ENCODE peak calls at places on chromosome 11, in seven cellular contexts. Q is testis, Z is ovary, D is upper lobe of left lung, A is Peyer's patch, C is vagina, R is sigmoid colon. N is an unnamed sample. For H3K27me3, the result is how much of the 10 kb centered on the place peaks cover.

GRCh38 chr11:27838674-27839073 is 138.4 kb upstream of the BDNF start:
- DNase-seq in Q (no peak), Z (no peak), D (no peak), A (no peak), C (no peak), R (no peak), N (no peak)

GRCh38 chr11:102155676-102156075 is 45.4 kb downstream of the YAP1 start:
- DNase-seq in Q (no peak), Z (no peak), D (no peak), A (no peak), C (no peak), R (no peak), N (no peak)

GRCh38 chr11:8794677-8795103 is 112.1 kb downstream of the RPL27A start:
- DNase-seq in Q (no peak), Z (no peak), D (no peak), A (peak), C (no peak), R (no peak), N (peak)

GRCh38 chr11:126282742-126283591 is at the start of gene TIRAP:
- DNase-seq in Q (peak), Z (peak), D (peak), A (peak), C (no peak), R (peak), N (peak)

GRCh38 chr11:82792822-82793569 is 59.3 kb upstream of the FAM181B start:
- DNase-seq in Q (no peak), Z (no peak), D (no peak), A (no peak), C (no peak), R (no peak), N (no peak)

GRCh38 chr11:110337570-110338193 is 41.3 kb upstream of the RDX start:
- DNase-seq in Q (no peak), Z (no peak), D (no peak), A (no peak), C (no peak), R (no peak), N (no peak)

GRCh38 chr11:105144887-105145286 is 5.3 kb upstream of the CARD18 start:
- DNase-seq in Q (no peak), Z (no peak), D (no peak), A (no peak), C (no peak), R (no peak), N (no peak)

GRCh38 chr11:32034149-32034548 is 56.7 kb upstream of the RCN1 start:
- DNase-seq in Q (no peak), Z (no peak), D (no peak), A (no peak), C (no peak), R (no peak), N (no peak)

GRCh38 chr11:78656327-78656726 is 81.7 kb upstream of the NARS2 start:
- DNase-seq in Q (no peak), Z (no peak), D (no peak), A (no peak), C (peak), R (no peak), N (no peak)

GRCh38 chr11:32893947-32894827 is 1.6 kb downstream of the QSER1 start:
- DNase-seq in Q (peak), Z (no peak), D (peak), A (no peak), C (no peak), R (no peak), N (no peak)

GRCh38 chr11:68828957-68829356 is 12.8 kb downstream of the CPT1A start:
- DNase-seq in Q (no peak), Z (no peak), D (no peak), A (no peak), C (no peak), R (no peak), N (no peak)

GRCh38 chr11:22728600-22729394 is 62.4 kb downstream of the GAS2 start:
- DNase-seq in Q (no peak), Z (no peak), D (no peak), A (no peak), C (no peak), R (no peak), N (no peak)

GRCh38 chr11:92638678-92639077 is 330.8 kb upstream of the MTNR1B start:
- DNase-seq in Q (no peak), Z (no peak), D (no peak), A (no peak), C (no peak), R (no peak), N (no peak)

GRCh38 chr11:115255006-115255762 is 249.0 kb downstream of the CADM1 start:
- DNase-seq in Q (no peak), Z (no peak), D (no peak), A (no peak), C (no peak), R (no peak), N (no peak)

GRCh38 chr11:60971520-60971919 is at the start of gene CD6:
- DNase-seq in Q (no peak), Z (no peak), D (no peak), A (no peak), C (no peak), R (no peak), N (no peak)

GRCh38 chr11:63802637-63803414 is 10.4 kb upstream of the SPINDOC start:
- DNase-seq in Q (no peak), Z (no peak), D (no peak), A (no peak), C (no peak), R (no peak), N (no peak)

GRCh38 chr11:31987118-31988005 is 103.5 kb upstream of the RCN1 start:
- DNase-seq in Q (no peak), Z (no peak), D (no peak), A (no peak), C (no peak), R (no peak), N (no peak)

GRCh38 chr11:44607324-44607962 is 42.0 kb downstream of the CD82 start:
- DNase-seq in Q (no peak), Z (no peak), D (no peak), A (no peak), C (no peak), R (no peak), N (no peak)

GRCh38 chr11:73680687-73681086 is 34.3 kb downstream of the PLEKHB1 start:
- DNase-seq in Q (no peak), Z (no peak), D (no peak), A (no peak), C (no peak), R (no peak), N (no peak)

GRCh38 chr11:45651841-45652745 is 13.3 kb downstream of the CHST1 start:
- DNase-seq in Q (no peak), Z (no peak), D (no peak), A (no peak), C (no peak), R (peak), N (no peak)

GRCh38 chr11:74018331-74019005 is 9.6 kb upstream of the UCP3 start:
- DNase-seq in Q (peak), Z (peak), D (peak), A (peak), C (no peak), R (peak), N (peak)

GRCh38 chr11:118108513-118108912 is 21.8 kb upstream of the SMIM35 start:
- DNase-seq in Q (no peak), Z (no peak), D (no peak), A (no peak), C (no peak), R (no peak), N (no peak)

GRCh38 chr11:124682443-124682842 is 8.7 kb downstream of the SPA17 start:
- DNase-seq in Q (no peak), Z (no peak), D (no peak), A (no peak), C (no peak), R (no peak), N (no peak)

GRCh38 chr11:33997473-33998347 is 53.8 kb upstream of the CAPRIN1 start:
- DNase-seq in Q (no peak), Z (no peak), D (no peak), A (no peak), C (no peak), R (no peak), N (no peak)

GRCh38 chr11:64245401-64245796 is 1.3 kb downstream of the PPP1R14B start:
- DNase-seq in Q (no peak), Z (peak), D (no peak), A (peak), C (no peak), R (peak), N (peak)

GRCh38 chr11:2529636-2530035 is 84.8 kb downstream of the KCNQ1 start:
- DNase-seq in Q (no peak), Z (peak), D (peak), A (peak), C (no peak), R (peak), N (no peak)

GRCh38 chr11:48141475-48142100 is 75.0 kb upstream of the OR4B1 start:
- DNase-seq in Q (peak), Z (no peak), D (no peak), A (no peak), C (no peak), R (no peak), N (no peak)

GRCh38 chr11:27330633-27331270 is 32.3 kb downstream of the CCDC34 start:
- DNase-seq in Q (no peak), Z (no peak), D (no peak), A (no peak), C (no peak), R (no peak), N (no peak)

GRCh38 chr11:69697861-69698260 is 6.0 kb downstream of the FGF19 start:
- DNase-seq in Q (no peak), Z (no peak), D (no peak), A (no peak), C (no peak), R (peak), N (no peak)

GRCh38 chr11:103530257-103530656 is 421.0 kb downstream of the DYNC2H1 start:
- DNase-seq in Q (no peak), Z (no peak), D (no peak), A (no peak), C (no peak), R (no peak), N (no peak)

DNA sequence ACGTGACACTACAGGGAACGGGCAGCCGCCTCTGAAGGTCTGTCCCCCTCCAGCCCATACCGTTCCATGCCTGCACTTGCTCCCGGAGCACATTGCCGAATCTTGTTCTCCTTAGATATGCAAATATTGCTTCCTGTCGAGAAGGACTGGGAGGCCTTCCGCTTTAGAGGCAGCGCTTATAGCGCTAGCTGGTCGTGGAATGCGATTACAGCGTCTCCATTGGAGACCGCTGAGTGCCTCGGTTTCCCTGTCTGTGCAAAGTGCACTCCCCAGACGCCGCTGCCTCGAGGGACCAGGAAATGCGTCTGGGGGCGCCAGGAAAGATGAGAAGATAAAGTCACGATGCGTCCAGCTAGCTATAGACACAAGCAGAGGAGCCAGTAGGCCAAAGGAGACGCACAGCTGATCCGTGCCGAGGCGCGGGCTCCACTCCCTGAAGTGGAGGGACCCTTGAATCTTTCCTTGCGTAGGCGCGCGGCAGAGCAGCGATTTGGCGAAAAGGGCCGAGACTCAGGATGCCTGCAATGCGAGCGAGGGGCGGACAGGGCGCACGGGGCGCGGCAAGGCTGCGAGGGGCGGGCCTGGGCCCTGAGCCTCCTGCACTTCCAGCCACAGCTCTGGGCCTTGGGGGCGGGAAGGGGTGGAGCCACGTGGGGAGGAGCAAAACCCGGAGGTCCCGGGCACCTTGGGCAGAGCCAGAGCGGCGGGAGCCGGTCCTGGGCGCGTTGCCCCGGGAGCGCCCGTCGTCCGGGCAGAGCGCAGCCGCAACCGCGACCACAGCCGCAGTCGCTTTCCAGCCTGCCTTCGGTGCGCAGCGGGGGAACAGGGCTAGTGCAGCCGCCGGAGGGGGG is at the start of gene RASSF10:
- DNase-seq in Q (peak), Z (peak), D (peak), A (peak), C (no peak), R (peak), N (peak)
- TF ChIP-seq POLR2A in Q (no peak), Z (no peak), D (peak), A (peak), C (no peak), R (peak), N (no peak)

GRCh38 chr11:133582731-133583130 is 50.4 kb upstream of the OPCML start:
- DNase-seq in Q (no peak), Z (no peak), D (no peak), A (no peak), C (no peak), R (no peak), N (no peak)

GRCh38 chr11:133581091-133581490 is 48.8 kb upstream of the OPCML start:
- DNase-seq in Q (no peak), Z (no peak), D (no peak), A (no peak), C (no peak), R (no peak), N (no peak)

DNA sequence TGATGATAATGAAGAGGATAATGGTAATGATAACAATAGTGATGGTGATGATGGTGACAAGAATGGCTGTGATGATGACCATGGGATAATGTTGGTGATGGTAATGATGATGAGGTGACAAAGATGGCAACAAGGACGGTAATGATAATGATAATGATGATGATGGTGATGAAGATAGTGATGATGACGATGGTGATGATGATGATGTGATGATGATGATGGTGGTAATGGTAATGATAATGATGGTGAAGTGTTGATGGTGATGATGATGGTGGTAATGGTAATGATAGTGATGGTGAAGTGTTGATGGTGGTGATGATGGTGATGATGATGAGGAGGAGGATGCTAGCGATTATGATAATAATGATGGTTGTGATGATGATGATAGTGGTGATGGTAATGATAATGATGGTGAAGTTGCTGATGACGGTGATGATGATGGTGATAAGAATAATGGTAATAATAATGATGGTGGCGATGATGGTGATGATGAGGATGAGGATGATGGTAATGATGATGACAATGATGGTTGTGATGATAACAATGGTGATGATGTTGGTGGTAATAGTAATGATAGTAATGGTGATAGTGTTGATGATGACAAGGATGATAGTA is 54.7 kb upstream of the OPCML start:
- DNase-seq in Q (no peak), Z (no peak), D (no peak), A (no peak), C (no peak), R (no peak), N (no peak)
- H3K27me3 ChIP-seq in Q (under half), Z (under half), D (under half), A (under half), C (under half), R (under half), N (under half)

GRCh38 chr11:121829159-121829643 is 286.8 kb downstream of the BLID start:
- DNase-seq in Q (no peak), Z (no peak), D (no peak), A (no peak), C (no peak), R (no peak), N (no peak)
- TF ChIP-seq POLR2A in Q (no peak), Z (no peak), D (no peak), A (no peak), C (no peak), R (no peak), N (no peak)

GRCh38 chr11:36162282-36162825 is 126.9 kb downstream of the COMMD9 start:
- DNase-seq in Q (no peak), Z (no peak), D (no peak), A (no peak), C (no peak), R (no peak), N (no peak)
- H3K27me3 ChIP-seq in Q (under half), Z (under half), D (under half), A (under half), C (under half), R (under half), N (under half)

GRCh38 chr11:65861533-65862183 is 1.4 kb downstream of the MUS81 start:
- DNase-seq in Q (no peak), Z (no peak), D (peak), A (no peak), C (no peak), R (peak), N (no peak)
- TF ChIP-seq POLR2A in Q (no peak), Z (no peak), D (no peak), A (no peak), C (no peak), R (no peak), N (no peak)

GRCh38 chr11:70805971-70806370 is 407.6 kb downstream of the CTTN start:
- DNase-seq in Q (no peak), Z (no peak), D (no peak), A (no peak), C (no peak), R (no peak), N (no peak)

GRCh38 chr11:70804174-70804855 is 406.0 kb downstream of the CTTN start:
- DNase-seq in Q (no peak), Z (no peak), D (no peak), A (no peak), C (no peak), R (no peak), N (no peak)

GRCh38 chr11:70806461-70807194 is 408.3 kb downstream of the CTTN start:
- DNase-seq in Q (no peak), Z (no peak), D (no peak), A (no peak), C (no peak), R (no peak), N (no peak)

GRCh38 chr11:70807195-70807543 is 408.8 kb downstream of the CTTN start:
- DNase-seq in Q (no peak), Z (no peak), D (no peak), A (no peak), C (no peak), R (no peak), N (no peak)

DNA sequence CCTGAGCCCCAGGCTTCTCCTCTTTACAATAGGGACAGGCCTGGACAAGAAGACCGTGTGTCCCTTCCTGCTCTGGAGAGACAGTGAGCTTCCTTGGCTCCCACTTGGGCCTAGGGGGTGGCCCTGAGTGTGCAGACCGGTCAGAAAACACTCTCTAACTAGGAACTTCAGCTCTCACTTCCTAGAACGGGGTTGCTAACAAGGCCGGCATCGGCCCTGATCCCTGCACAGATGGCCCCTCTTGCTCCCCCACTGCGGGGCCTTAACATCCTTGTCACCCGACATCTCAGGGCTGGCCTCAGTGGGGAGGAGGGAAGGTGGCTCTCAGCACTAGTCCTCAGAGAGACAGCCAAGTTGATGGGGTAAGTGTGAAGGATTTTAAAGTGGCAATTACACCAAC is 406.9 kb downstream of the CTTN start:
- DNase-seq in Q (no peak), Z (no peak), D (no peak), A (no peak), C (no peak), R (no peak), N (no peak)
- H3K27me3 ChIP-seq in Q (under half), Z (under half), D (under half), A (under half), C (under half), R (under half), N (under half)

DNA sequence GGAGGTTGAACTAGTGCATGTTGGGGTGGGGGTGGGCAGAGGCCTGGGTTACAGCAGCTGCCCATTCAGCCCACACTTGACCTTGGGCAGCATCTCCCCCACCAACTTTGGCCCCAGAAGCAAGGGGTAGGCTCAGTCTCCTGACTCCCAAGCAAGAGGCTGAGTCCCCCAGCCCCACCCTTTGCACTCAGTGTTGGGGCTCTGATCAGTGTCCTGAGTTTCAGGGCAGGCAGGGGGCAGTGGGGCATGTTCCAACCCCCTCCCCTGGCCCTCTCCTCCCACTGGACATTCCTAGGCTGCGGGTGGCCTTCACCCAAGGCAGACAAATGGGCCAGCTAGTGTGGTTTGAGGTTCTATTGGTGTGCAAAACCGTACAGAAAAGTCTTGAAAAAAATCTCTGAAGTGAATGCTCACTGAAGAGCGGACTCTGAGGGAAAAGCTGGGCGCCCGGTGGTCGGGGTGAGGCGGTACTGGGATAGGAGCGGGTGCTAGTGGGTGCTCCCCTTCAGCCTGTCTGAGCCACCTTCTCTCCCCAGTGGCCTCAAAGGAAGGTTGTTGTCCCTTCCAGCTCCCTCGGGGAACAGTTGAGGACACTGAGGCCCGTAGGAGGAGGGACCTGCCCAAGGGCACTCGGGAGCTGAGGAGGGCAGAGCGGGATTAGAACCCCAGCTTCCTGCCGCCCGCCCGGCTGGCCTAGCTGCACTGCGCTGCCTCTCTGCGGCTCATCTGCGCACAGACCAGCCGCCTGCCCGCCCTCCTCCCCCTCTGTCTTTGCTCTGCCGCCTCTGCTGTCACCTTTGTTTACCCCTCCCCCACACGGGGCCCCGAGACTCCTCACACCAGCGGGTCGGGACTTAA is 4.0 kb downstream of the KCNC1 start:
- DNase-seq in Q (no peak), Z (peak), D (no peak), A (peak), C (no peak), R (peak), N (no peak)
- TF ChIP-seq POLR2A in Q (no peak), Z (no peak), D (no peak), A (no peak), C (no peak), R (no peak), N (no peak)

N was measured in stomach.